ENCODE peak calls at places on chromosomes 4 and X, in seven cellular contexts. One of them, this sample, is unnamed.

GRCh38 chr4:145034727-145035211 is 63.2 kb downstream of the ANAPC10 start:
- DNase-seq in GM23248: peak; percentile 87
- DNase-seq in right lobe of liver: no peak
- DNase-seq in GM23338: no peak
- DNase-seq in H7: no peak
- DNase-seq in aorta: no peak
- DNase-seq in ascending aorta: no peak
- DNase-seq in this sample: peak; percentile 33

GRCh38 chr4:102501635-102502382 is 650 bp downstream of the NFKB1 start:
- DNase-seq in GM23248: peak; percentile 87
- DNase-seq in right lobe of liver: peak; percentile 85
- DNase-seq in GM23338: peak; percentile 69
- DNase-seq in H7: peak; percentile 59
- DNase-seq in aorta: peak; percentile 93
- DNase-seq in ascending aorta: peak; percentile 86
- DNase-seq in this sample: peak; percentile 63

GRCh38 chrX:147957291-147957690 is 23.8 kb upstream of the FMR1NB start:
- DNase-seq in GM23248: no peak
- DNase-seq in right lobe of liver: no peak
- DNase-seq in GM23338: no peak
- DNase-seq in H7: no peak
- DNase-seq in aorta: no peak
- DNase-seq in ascending aorta: no peak
- DNase-seq in this sample: no peak

GRCh38 chr4:37453361-37454262 is 209.1 kb downstream of the NWD2 start:
- DNase-seq in GM23248: peak; percentile 58
- DNase-seq in right lobe of liver: peak; percentile 86
- DNase-seq in GM23338: peak; percentile 81
- DNase-seq in H7: peak; percentile 90
- DNase-seq in aorta: peak; percentile 74
- DNase-seq in ascending aorta: no peak
- DNase-seq in this sample: peak; percentile 30

GRCh38 chrX:1248381-1249061 is 20.1 kb upstream of the CSF2RA start:
- DNase-seq in GM23248: peak; percentile 12
- DNase-seq in right lobe of liver: no peak
- DNase-seq in GM23338: peak; percentile 99
- DNase-seq in H7: peak; percentile 93
- DNase-seq in aorta: no peak
- DNase-seq in ascending aorta: no peak
- DNase-seq in this sample: peak; percentile 66

GRCh38 chr4:152273343-152273742 is 262.5 kb downstream of the FBXW7 start:
- DNase-seq in GM23248: peak; percentile 80
- DNase-seq in right lobe of liver: no peak
- DNase-seq in GM23338: no peak
- DNase-seq in H7: no peak
- DNase-seq in aorta: no peak
- DNase-seq in ascending aorta: no peak
- DNase-seq in this sample: no peak

GRCh38 chr4:8671712-8672290 is 79.2 kb downstream of the CPZ start:
- DNase-seq in GM23248: no peak
- DNase-seq in right lobe of liver: peak; percentile 27
- DNase-seq in GM23338: no peak
- DNase-seq in H7: no peak
- DNase-seq in aorta: no peak
- DNase-seq in ascending aorta: no peak
- DNase-seq in this sample: no peak

GRCh38 chr4:72846280-72847111 is 223.0 kb downstream of the COX18 start:
- DNase-seq in GM23248: peak; percentile 17
- DNase-seq in right lobe of liver: no peak
- DNase-seq in GM23338: peak; percentile 84
- DNase-seq in H7: no peak
- DNase-seq in aorta: no peak
- DNase-seq in ascending aorta: no peak
- DNase-seq in this sample: no peak

GRCh38 chr4:136864580-136865185 is 667.6 kb downstream of the PCDH18 start:
- DNase-seq in GM23248: peak; percentile 80
- DNase-seq in right lobe of liver: no peak
- DNase-seq in GM23338: peak; percentile 89
- DNase-seq in H7: peak; percentile 9
- DNase-seq in aorta: no peak
- DNase-seq in ascending aorta: no peak
- DNase-seq in this sample: peak; percentile 82

GRCh38 chrX:3520458-3520857 is 174.0 kb upstream of the MXRA5 start:
- DNase-seq in GM23248: peak; percentile 59
- DNase-seq in right lobe of liver: no peak
- DNase-seq in GM23338: no peak
- DNase-seq in H7: no peak
- DNase-seq in aorta: no peak
- DNase-seq in ascending aorta: no peak
- DNase-seq in this sample: no peak

GRCh38 chrX:13223868-13224555 is 95.8 kb downstream of the ATXN3L start:
- DNase-seq in GM23248: peak; percentile 86
- DNase-seq in right lobe of liver: no peak
- DNase-seq in GM23338: no peak
- DNase-seq in H7: no peak
- DNase-seq in aorta: no peak
- DNase-seq in ascending aorta: no peak
- DNase-seq in this sample: peak; percentile 89

GRCh38 chr4:5640096-5640495 is 68.3 kb downstream of the EVC2 start:
- DNase-seq in GM23248: no peak
- DNase-seq in right lobe of liver: no peak
- DNase-seq in GM23338: no peak
- DNase-seq in H7: no peak
- DNase-seq in aorta: no peak
- DNase-seq in ascending aorta: no peak
- DNase-seq in this sample: no peak

GRCh38 chrX:47380268-47380667 is 9.9 kb downstream of the ZNF157 start:
- DNase-seq in GM23248: no peak
- DNase-seq in right lobe of liver: no peak
- DNase-seq in GM23338: no peak
- DNase-seq in H7: no peak
- DNase-seq in aorta: no peak
- DNase-seq in ascending aorta: no peak
- DNase-seq in this sample: no peak

GRCh38 chr4:155888171-155888570 is 15.3 kb upstream of the TDO2 start:
- DNase-seq in GM23248: no peak
- DNase-seq in right lobe of liver: no peak
- DNase-seq in GM23338: no peak
- DNase-seq in H7: no peak
- DNase-seq in aorta: no peak
- DNase-seq in ascending aorta: no peak
- DNase-seq in this sample: no peak

DNA sequence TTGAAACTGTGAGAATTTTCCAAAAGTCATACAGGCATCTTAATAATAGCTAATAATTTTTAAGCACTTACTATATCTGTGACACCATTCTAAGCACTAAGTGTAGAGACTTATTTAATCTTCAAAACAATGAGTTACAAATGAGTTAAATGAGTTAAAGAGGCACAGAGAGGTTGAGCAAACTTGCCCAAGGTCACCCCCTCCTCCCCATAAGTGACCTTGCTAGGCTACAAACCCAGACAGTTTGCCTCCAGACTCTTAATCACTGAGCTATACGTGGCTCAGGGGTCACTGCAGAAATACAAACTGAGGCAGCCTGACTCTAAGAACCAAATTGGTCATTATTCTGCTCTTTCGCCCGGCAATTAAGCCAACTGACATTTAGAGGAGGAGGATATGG is 15.5 kb downstream of the CTPS2 start:
- DNase-seq in GM23248: no peak
- DNase-seq in right lobe of liver: no peak
- DNase-seq in GM23338: no peak
- DNase-seq in H7: no peak
- DNase-seq in aorta: no peak
- DNase-seq in ascending aorta: no peak
- DNase-seq in this sample: no peak
- H3K36me3 ChIP-seq in GM23248: no peaks in the 10 kb centered on the region
- H3K36me3 ChIP-seq in right lobe of liver: no peaks in the 10 kb centered on the region
- H3K36me3 ChIP-seq in GM23338: peaks cover 9% of the 10 kb centered on the region
- H3K36me3 ChIP-seq in H7: peaks cover 28% of the 10 kb centered on the region
- H3K36me3 ChIP-seq in aorta: peaks cover 3% of the 10 kb centered on the region
- H3K36me3 ChIP-seq in ascending aorta: peaks cover 5% of the 10 kb centered on the region
- H3K36me3 ChIP-seq in this sample: no peaks in the 10 kb centered on the region

GRCh38 chr4:3145251-3145908 is 70.9 kb downstream of the HTT start:
- DNase-seq in GM23248: peak; percentile 53
- DNase-seq in right lobe of liver: no peak
- DNase-seq in GM23338: no peak
- DNase-seq in H7: no peak
- DNase-seq in aorta: no peak
- DNase-seq in ascending aorta: no peak
- DNase-seq in this sample: peak; percentile 40
- H3K36me3 ChIP-seq in GM23248: peaks cover 32% of the 10 kb centered on the region
- H3K36me3 ChIP-seq in right lobe of liver: peaks cover 16% of the 10 kb centered on the region
- H3K36me3 ChIP-seq in GM23338: peaks cover 37% of the 10 kb centered on the region
- H3K36me3 ChIP-seq in H7: peaks cover 25% of the 10 kb centered on the region
- H3K36me3 ChIP-seq in aorta: peaks cover 8% of the 10 kb centered on the region
- H3K36me3 ChIP-seq in ascending aorta: peaks cover 68% of the 10 kb centered on the region
- H3K36me3 ChIP-seq in this sample: peaks cover 50% of the 10 kb centered on the region

DNA sequence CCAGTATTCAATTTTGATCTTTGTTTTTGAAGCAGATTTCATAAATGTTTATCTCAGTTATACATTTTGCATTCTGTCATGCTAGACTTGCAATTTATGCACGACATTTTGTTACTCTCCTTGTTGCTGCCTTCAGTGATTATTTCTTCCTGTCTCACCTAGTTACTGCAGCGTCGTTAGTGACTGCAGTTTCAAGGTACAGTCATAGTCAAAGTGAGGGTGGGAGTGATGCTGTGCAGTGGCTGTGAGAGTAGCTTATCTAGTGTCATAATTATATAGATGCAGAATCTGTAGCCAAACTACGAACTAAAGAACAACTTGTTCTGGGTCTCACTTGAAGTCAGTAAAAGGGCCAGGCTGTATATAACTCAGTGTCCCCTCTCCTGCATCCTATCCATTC is 69.8 kb downstream of the GPR101 start:
- DNase-seq in GM23248: no peak
- DNase-seq in right lobe of liver: no peak
- DNase-seq in GM23338: no peak
- DNase-seq in H7: no peak
- DNase-seq in aorta: no peak
- DNase-seq in ascending aorta: no peak
- DNase-seq in this sample: no peak
- H3K36me3 ChIP-seq in GM23248: no peaks in the 10 kb centered on the region
- H3K36me3 ChIP-seq in right lobe of liver: no peaks in the 10 kb centered on the region
- H3K36me3 ChIP-seq in GM23338: no peaks in the 10 kb centered on the region
- H3K36me3 ChIP-seq in H7: no peaks in the 10 kb centered on the region
- H3K36me3 ChIP-seq in aorta: no peaks in the 10 kb centered on the region
- H3K36me3 ChIP-seq in ascending aorta: no peaks in the 10 kb centered on the region
- H3K36me3 ChIP-seq in this sample: no peaks in the 10 kb centered on the region

GRCh38 chr4:94244829-94245185 is 37.1 kb downstream of the SMARCAD1 start:
- DNase-seq in GM23248: no peak
- DNase-seq in right lobe of liver: no peak
- DNase-seq in GM23338: no peak
- DNase-seq in H7: no peak
- DNase-seq in aorta: no peak
- DNase-seq in ascending aorta: no peak
- DNase-seq in this sample: no peak

GRCh38 chr4:94244087-94244828 is 36.6 kb downstream of the SMARCAD1 start:
- DNase-seq in GM23248: no peak
- DNase-seq in right lobe of liver: no peak
- DNase-seq in GM23338: no peak
- DNase-seq in H7: no peak
- DNase-seq in aorta: no peak
- DNase-seq in ascending aorta: no peak
- DNase-seq in this sample: no peak

GRCh38 chr4:94235825-94236224 is 28.2 kb downstream of the SMARCAD1 start:
- DNase-seq in GM23248: peak; percentile 8
- DNase-seq in right lobe of liver: no peak
- DNase-seq in GM23338: no peak
- DNase-seq in H7: no peak
- DNase-seq in aorta: no peak
- DNase-seq in ascending aorta: no peak
- DNase-seq in this sample: no peak

GRCh38 chr4:94237271-94237670 is 29.6 kb downstream of the SMARCAD1 start:
- DNase-seq in GM23248: no peak
- DNase-seq in right lobe of liver: no peak
- DNase-seq in GM23338: no peak
- DNase-seq in H7: no peak
- DNase-seq in aorta: no peak
- DNase-seq in ascending aorta: no peak
- DNase-seq in this sample: no peak

DNA sequence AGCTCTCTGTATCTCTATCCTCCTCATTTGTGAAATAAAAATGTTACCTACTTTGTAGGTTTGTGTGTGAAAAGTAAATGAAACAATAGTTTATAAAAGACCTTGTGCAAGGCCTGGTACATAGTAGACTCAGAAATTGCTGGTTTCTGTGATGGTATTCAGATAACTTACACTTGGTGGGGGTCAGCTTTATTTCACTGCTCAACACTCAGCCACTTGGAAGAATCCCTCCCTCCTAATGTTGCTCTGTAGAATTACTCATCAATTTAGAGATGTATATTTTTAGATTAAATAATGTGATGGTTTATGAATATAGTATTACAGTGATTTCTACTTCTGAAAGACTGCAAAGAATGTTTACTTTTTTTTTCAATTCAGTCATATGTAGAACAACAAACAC is 32.7 kb downstream of the SMARCAD1 start:
- DNase-seq in GM23248: no peak
- DNase-seq in right lobe of liver: no peak
- DNase-seq in GM23338: no peak
- DNase-seq in H7: no peak
- DNase-seq in aorta: no peak
- DNase-seq in ascending aorta: no peak
- DNase-seq in this sample: no peak
- H3K36me3 ChIP-seq in GM23248: peaks cover 70% of the 10 kb centered on the region
- H3K36me3 ChIP-seq in right lobe of liver: peaks cover 7% of the 10 kb centered on the region
- H3K36me3 ChIP-seq in GM23338: peaks cover 43% of the 10 kb centered on the region
- H3K36me3 ChIP-seq in H7: peaks cover 16% of the 10 kb centered on the region
- H3K36me3 ChIP-seq in aorta: peaks cover 4% of the 10 kb centered on the region
- H3K36me3 ChIP-seq in ascending aorta: peaks cover 5% of the 10 kb centered on the region
- H3K36me3 ChIP-seq in this sample: peaks cover 19% of the 10 kb centered on the region

GRCh38 chr4:70793626-70794025 is 46.1 kb downstream of the GRSF1 start:
- DNase-seq in GM23248: no peak
- DNase-seq in right lobe of liver: peak; percentile 70
- DNase-seq in GM23338: no peak
- DNase-seq in H7: no peak
- DNase-seq in aorta: no peak
- DNase-seq in ascending aorta: no peak
- DNase-seq in this sample: no peak

GRCh38 chr4:70787496-70787895 is 52.2 kb downstream of the GRSF1 start:
- DNase-seq in GM23248: no peak
- DNase-seq in right lobe of liver: no peak
- DNase-seq in GM23338: no peak
- DNase-seq in H7: no peak
- DNase-seq in aorta: no peak
- DNase-seq in ascending aorta: no peak
- DNase-seq in this sample: no peak

GRCh38 chr4:70788733-70789132 is 51.0 kb downstream of the GRSF1 start:
- DNase-seq in GM23248: no peak
- DNase-seq in right lobe of liver: no peak
- DNase-seq in GM23338: no peak
- DNase-seq in H7: no peak
- DNase-seq in aorta: no peak
- DNase-seq in ascending aorta: no peak
- DNase-seq in this sample: no peak
- H3K36me3 ChIP-seq in GM23248: peaks cover 35% of the 10 kb centered on the region
- H3K36me3 ChIP-seq in right lobe of liver: no peaks in the 10 kb centered on the region
- H3K36me3 ChIP-seq in GM23338: no peaks in the 10 kb centered on the region
- H3K36me3 ChIP-seq in H7: no peaks in the 10 kb centered on the region
- H3K36me3 ChIP-seq in aorta: no peaks in the 10 kb centered on the region
- H3K36me3 ChIP-seq in ascending aorta: peaks cover 49% of the 10 kb centered on the region
- H3K36me3 ChIP-seq in this sample: no peaks in the 10 kb centered on the region

GRCh38 chr4:888029-888428 is 44.1 kb downstream of the GAK start:
- DNase-seq in GM23248: no peak
- DNase-seq in right lobe of liver: no peak
- DNase-seq in GM23338: no peak
- DNase-seq in H7: no peak
- DNase-seq in aorta: no peak
- DNase-seq in ascending aorta: no peak
- DNase-seq in this sample: no peak
- H3K36me3 ChIP-seq in GM23248: peaks cover 4% of the 10 kb centered on the region
- H3K36me3 ChIP-seq in right lobe of liver: no peaks in the 10 kb centered on the region
- H3K36me3 ChIP-seq in GM23338: no peaks in the 10 kb centered on the region
- H3K36me3 ChIP-seq in H7: peaks cover 3% of the 10 kb centered on the region
- H3K36me3 ChIP-seq in aorta: no peaks in the 10 kb centered on the region
- H3K36me3 ChIP-seq in ascending aorta: peaks cover 64% of the 10 kb centered on the region
- H3K36me3 ChIP-seq in this sample: peaks cover 4% of the 10 kb centered on the region

This sample was measured in A673.